ENCODE peak calls at places on chromosomes 16 and 17, in eight cellular contexts. S is T-helper 1 cell; V is effector memory CD4-positive, alpha-beta T cell; Z is GM03348; X is EL; H is choroid plexus epithelial cell; Q is caudate nucleus; K is IMR-90. N is an unnamed sample.

GRCh38 chr16:23948949-23949392 is 113.2 kb downstream of the PRKCB start:
- DNase-seq in S (peak; percentile 40), V (peak; percentile 15), Z (no peak), X (no peak), H (no peak), Q (no peak), K (no peak), N (no peak)

GRCh38 chr17:5610956-5611355 is 26.6 kb upstream of the NLRP1 start:
- DNase-seq in S (no peak), V (no peak), Z (no peak), X (peak; percentile 12), H (no peak), Q (no peak), K (no peak), N (no peak)

GRCh38 chr17:17375826-17376225 is 72.7 kb downstream of the NT5M start:
- DNase-seq in S (no peak), V (no peak), Z (no peak), X (no peak), H (no peak), Q (no peak), K (peak; percentile 52), N (no peak)

GRCh38 chr17:74282587-74283370 is 8.7 kb downstream of the DNAI2 start:
- DNase-seq in S (peak; percentile 20), V (peak; percentile 46), Z (no peak), X (no peak), H (no peak), Q (no peak), K (no peak), N (peak; percentile 23)

GRCh38 chr16:54253118-54253517 is 33.5 kb downstream of the IRX3 start:
- DNase-seq in S (no peak), V (no peak), Z (no peak), X (no peak), H (no peak), Q (no peak), K (no peak), N (no peak)

GRCh38 chr16:8905795-8906591 is 23.8 kb downstream of the LITAFD start:
- DNase-seq in S (no peak), V (no peak), Z (no peak), X (no peak), H (no peak), Q (no peak), K (no peak), N (no peak)

GRCh38 chr17:43645765-43646481 is 15.8 kb downstream of the MEOX1 start:
- DNase-seq in S (peak; percentile 10), V (no peak), Z (peak; percentile 88), X (peak; percentile 38), H (peak; percentile 42), Q (no peak), K (no peak), N (peak; percentile 61)

GRCh38 chr17:81218459-81218858 is 4.3 kb downstream of the CEP131 start:
- DNase-seq in S (no peak), V (no peak), Z (no peak), X (no peak), H (no peak), Q (no peak), K (no peak), N (no peak)

GRCh38 chr16:10741844-10742243 is 1.8 kb upstream of the NUBP1 start:
- DNase-seq in S (no peak), V (no peak), Z (no peak), X (peak; percentile 9), H (no peak), Q (no peak), K (peak; percentile 36), N (peak; percentile 33)